ENCODE peak calls at places on chromosomes 4 and X, in five cellular contexts. S is T-helper 1 cell; L is amygdala; F is prostate gland; O is activated T-helper 1 cell treated with anti-CD3 and anti-CD28 coated beads, Interleukin-2, amount 50 U/mL, for 16 hours. C is an unnamed sample.
A peak's percentile ranks its signal among the peaks of the same experiment; 100 is the strongest.

GRCh38 chr4:30716671-30717207 is 3.4 kb upstream of the PCDH7 start:
- DNase-seq in S (no peak), L (no peak), F (no peak), O (no peak), C (no peak)

GRCh38 chrX:6159468-6159867 is 69.2 kb downstream of the NLGN4X start:
- DNase-seq in S (no peak), L (no peak), F (no peak), O (no peak), C (no peak)

GRCh38 chrX:72475952-72476668 is 96.5 kb downstream of the HDAC8 start:
- DNase-seq in S (no peak), L (no peak), F (no peak), O (no peak), C (no peak)

GRCh38 chr4:153242848-153243324 is 38.6 kb downstream of the TRIM2 start:
- DNase-seq in S (no peak), L (no peak), F (no peak), O (no peak), C (no peak)

GRCh38 chr4:52376107-52376704 is 282.9 kb downstream of the USP46 start:
- DNase-seq in S (peak; percentile 1), L (no peak), F (no peak), O (no peak), C (no peak)

GRCh38 chr4:182938213-182938645 is 21.0 kb upstream of the DCTD start:
- DNase-seq in S (peak; percentile 50), L (peak; percentile 43), F (peak; percentile 32), O (peak; percentile 35), C (peak; percentile 57)

GRCh38 chr4:125338814-125339213 is 24.1 kb downstream of the FAT4 start:
- DNase-seq in S (no peak), L (no peak), F (no peak), O (no peak), C (no peak)

GRCh38 chrX:110175146-110175545 is 142.7 kb downstream of the AMMECR1 start:
- DNase-seq in S (no peak), L (no peak), F (no peak), O (no peak), C (no peak)

GRCh38 chrX:70442224-70442623 is 2.4 kb upstream of the DLG3 start:
- DNase-seq in S (no peak), L (no peak), F (no peak), O (no peak), C (no peak)

GRCh38 chrX:41580423-41581064 is 108.2 kb upstream of the GPR34 start:
- DNase-seq in S (no peak), L (no peak), F (no peak), O (no peak), C (peak; percentile 1)

GRCh38 chrX:107687445-107687844 is 59.1 kb downstream of the PRPS1 start:
- DNase-seq in S (no peak), L (no peak), F (no peak), O (no peak), C (no peak)

GRCh38 chr4:180449395-180449956 is 1793.7 kb upstream of the TENM3 start:
- DNase-seq in S (no peak), L (peak; percentile 39), F (no peak), O (no peak), C (no peak)

GRCh38 chr4:70915048-70915815 is 13.1 kb downstream of the MOB1B start:
- DNase-seq in S (no peak), L (no peak), F (no peak), O (no peak), C (no peak)

GRCh38 chr4:159420162-159421057 is 317.5 kb downstream of the RAPGEF2 start:
- DNase-seq in S (no peak), L (no peak), F (no peak), O (no peak), C (no peak)

GRCh38 chr4:38600575-38600974 is 63.4 kb upstream of the KLF3 start:
- DNase-seq in S (no peak), L (no peak), F (no peak), O (no peak), C (no peak)

C was measured in stimulated activated naive CD4-positive, alpha-beta T cell.